ENCODE peak calls at places on chromosome 18, in eight cellular contexts. One of them, this sample, is unnamed.

GRCh38 chr18:31612124-31612523 is 20.4 kb downstream of the TTR start:
- DNase-seq in CD8-positive, alpha-beta T cell: no peak
- DNase-seq in cardiac muscle cell: peak; percentile 29
- DNase-seq in CD8-positive, alpha-beta memory T cell: no peak
- DNase-seq in fibroblast of lung: no peak
- DNase-seq in tibial nerve: no peak
- DNase-seq in neuronal stem cell: no peak
- DNase-seq in left ventricle myocardium inferior: no peak
- DNase-seq in this sample: no peak

GRCh38 chr18:75162978-75163377 is 46.0 kb downstream of the PTGR3 start:
- DNase-seq in CD8-positive, alpha-beta T cell: no peak
- DNase-seq in cardiac muscle cell: no peak
- DNase-seq in CD8-positive, alpha-beta memory T cell: no peak
- DNase-seq in fibroblast of lung: no peak
- DNase-seq in tibial nerve: no peak
- DNase-seq in neuronal stem cell: no peak
- DNase-seq in left ventricle myocardium inferior: no peak
- DNase-seq in this sample: no peak

GRCh38 chr18:72452328-72452727 is 91.8 kb downstream of the CBLN2 start:
- DNase-seq in CD8-positive, alpha-beta T cell: no peak
- DNase-seq in cardiac muscle cell: no peak
- DNase-seq in CD8-positive, alpha-beta memory T cell: no peak
- DNase-seq in fibroblast of lung: no peak
- DNase-seq in tibial nerve: no peak
- DNase-seq in neuronal stem cell: no peak
- DNase-seq in left ventricle myocardium inferior: no peak
- DNase-seq in this sample: no peak

GRCh38 chr18:34592961-34593382 is 117.1 kb upstream of the DTNA start:
- DNase-seq in CD8-positive, alpha-beta T cell: no peak
- DNase-seq in cardiac muscle cell: peak; percentile 88
- DNase-seq in CD8-positive, alpha-beta memory T cell: no peak
- DNase-seq in fibroblast of lung: peak; percentile 74
- DNase-seq in tibial nerve: no peak
- DNase-seq in neuronal stem cell: peak; percentile 20
- DNase-seq in left ventricle myocardium inferior: peak; percentile 53
- DNase-seq in this sample: no peak

GRCh38 chr18:75107196-75107930 is 101.6 kb downstream of the PTGR3 start:
- DNase-seq in CD8-positive, alpha-beta T cell: no peak
- DNase-seq in cardiac muscle cell: no peak
- DNase-seq in CD8-positive, alpha-beta memory T cell: no peak
- DNase-seq in fibroblast of lung: no peak
- DNase-seq in tibial nerve: no peak
- DNase-seq in neuronal stem cell: no peak
- DNase-seq in left ventricle myocardium inferior: no peak
- DNase-seq in this sample: no peak

GRCh38 chr18:74589021-74589420 is 8.6 kb upstream of the ZNF407 start:
- DNase-seq in CD8-positive, alpha-beta T cell: no peak
- DNase-seq in cardiac muscle cell: no peak
- DNase-seq in CD8-positive, alpha-beta memory T cell: no peak
- DNase-seq in fibroblast of lung: no peak
- DNase-seq in tibial nerve: no peak
- DNase-seq in neuronal stem cell: no peak
- DNase-seq in left ventricle myocardium inferior: no peak
- DNase-seq in this sample: no peak

GRCh38 chr18:8721716-8722115 is 16.4 kb downstream of the MTCL1 start:
- DNase-seq in CD8-positive, alpha-beta T cell: no peak
- DNase-seq in cardiac muscle cell: no peak
- DNase-seq in CD8-positive, alpha-beta memory T cell: no peak
- DNase-seq in fibroblast of lung: no peak
- DNase-seq in tibial nerve: no peak
- DNase-seq in neuronal stem cell: no peak
- DNase-seq in left ventricle myocardium inferior: no peak
- DNase-seq in this sample: no peak

GRCh38 chr18:48296581-48296980 is 112.6 kb downstream of the ZBTB7C start:
- DNase-seq in CD8-positive, alpha-beta T cell: no peak
- DNase-seq in cardiac muscle cell: no peak
- DNase-seq in CD8-positive, alpha-beta memory T cell: no peak
- DNase-seq in fibroblast of lung: no peak
- DNase-seq in tibial nerve: no peak
- DNase-seq in neuronal stem cell: no peak
- DNase-seq in left ventricle myocardium inferior: no peak
- DNase-seq in this sample: no peak

GRCh38 chr18:11548367-11548766 is 61.0 kb upstream of the SLC35G4 start:
- DNase-seq in CD8-positive, alpha-beta T cell: no peak
- DNase-seq in cardiac muscle cell: no peak
- DNase-seq in CD8-positive, alpha-beta memory T cell: no peak
- DNase-seq in fibroblast of lung: peak; percentile 15
- DNase-seq in tibial nerve: no peak
- DNase-seq in neuronal stem cell: no peak
- DNase-seq in left ventricle myocardium inferior: no peak
- DNase-seq in this sample: no peak

GRCh38 chr18:36296591-36297418 is 708 bp upstream of the FHOD3 start:
- DNase-seq in CD8-positive, alpha-beta T cell: no peak
- DNase-seq in cardiac muscle cell: peak; percentile 79
- DNase-seq in CD8-positive, alpha-beta memory T cell: no peak
- DNase-seq in fibroblast of lung: peak; percentile 64
- DNase-seq in tibial nerve: no peak
- DNase-seq in neuronal stem cell: peak; percentile 59
- DNase-seq in left ventricle myocardium inferior: peak; percentile 60
- DNase-seq in this sample: peak; percentile 88

GRCh38 chr18:31679133-31679731 is 5.1 kb downstream of the B4GALT6 start:
- DNase-seq in CD8-positive, alpha-beta T cell: no peak
- DNase-seq in cardiac muscle cell: no peak
- DNase-seq in CD8-positive, alpha-beta memory T cell: no peak
- DNase-seq in fibroblast of lung: peak; percentile 65
- DNase-seq in tibial nerve: no peak
- DNase-seq in neuronal stem cell: no peak
- DNase-seq in left ventricle myocardium inferior: no peak
- DNase-seq in this sample: no peak

GRCh38 chr18:35040638-35040987 is 600 bp upstream of the MAPRE2 start:
- DNase-seq in CD8-positive, alpha-beta T cell: no peak
- DNase-seq in cardiac muscle cell: no peak
- DNase-seq in CD8-positive, alpha-beta memory T cell: no peak
- DNase-seq in fibroblast of lung: no peak
- DNase-seq in tibial nerve: no peak
- DNase-seq in neuronal stem cell: no peak
- DNase-seq in left ventricle myocardium inferior: no peak
- DNase-seq in this sample: no peak

GRCh38 chr18:28039078-28039477 is 137.9 kb downstream of the CDH2 start:
- DNase-seq in CD8-positive, alpha-beta T cell: no peak
- DNase-seq in cardiac muscle cell: no peak
- DNase-seq in CD8-positive, alpha-beta memory T cell: no peak
- DNase-seq in fibroblast of lung: peak; percentile 36
- DNase-seq in tibial nerve: no peak
- DNase-seq in neuronal stem cell: no peak
- DNase-seq in left ventricle myocardium inferior: no peak
- DNase-seq in this sample: no peak

DNA sequence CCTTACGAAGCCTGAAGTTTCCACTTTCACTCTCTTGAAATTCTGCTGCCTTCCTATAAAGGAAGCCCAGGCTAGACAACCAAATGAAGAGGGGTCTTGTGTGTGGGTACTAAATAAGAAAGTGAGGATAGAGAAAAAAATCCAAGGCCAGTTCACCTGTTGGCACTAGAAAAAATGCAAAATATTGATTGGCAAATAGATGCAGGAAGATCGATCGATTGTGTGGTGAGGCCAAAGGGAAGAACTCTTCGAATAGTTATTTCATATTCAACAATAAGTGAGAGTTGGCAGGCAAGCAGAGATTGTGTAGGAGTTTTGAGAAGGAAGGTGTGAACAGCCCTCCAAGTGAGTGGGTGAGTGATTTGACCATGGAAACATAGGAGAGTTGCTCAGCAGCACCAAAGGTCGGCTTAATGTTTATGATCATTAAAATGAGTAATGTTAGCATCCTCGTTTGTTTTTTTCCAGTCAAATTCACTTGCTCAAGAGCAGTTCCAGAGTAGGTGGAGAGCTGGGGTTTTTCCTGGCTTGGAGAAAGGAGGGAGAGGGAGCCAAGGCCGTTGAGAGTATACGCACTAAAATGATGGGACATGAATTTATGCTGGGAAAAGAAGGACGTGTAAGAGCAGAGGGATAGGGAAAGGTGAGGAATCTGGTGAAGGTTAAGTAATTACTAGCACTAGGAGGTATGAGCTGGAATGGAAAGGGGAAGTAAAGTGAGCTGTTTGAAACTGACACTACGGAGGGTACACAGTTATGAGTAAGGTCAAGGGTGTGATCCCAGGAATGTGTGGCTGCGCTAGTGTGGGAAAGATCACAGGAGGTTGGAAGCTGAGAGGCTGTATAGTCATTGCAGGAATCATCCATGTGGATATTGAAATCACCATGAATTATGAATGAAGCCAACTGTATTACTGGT is 1.1 kb upstream of the NAPG start:
- DNase-seq in CD8-positive, alpha-beta T cell: no peak
- DNase-seq in cardiac muscle cell: no peak
- DNase-seq in CD8-positive, alpha-beta memory T cell: no peak
- DNase-seq in fibroblast of lung: peak; percentile 14
- DNase-seq in tibial nerve: no peak
- DNase-seq in neuronal stem cell: no peak
- DNase-seq in left ventricle myocardium inferior: no peak
- DNase-seq in this sample: no peak
- H3K4me3 ChIP-seq in CD8-positive, alpha-beta T cell: peak overlapping the region; percentile 98
- H3K4me3 ChIP-seq in cardiac muscle cell: no peak overlapping the region
- H3K4me3 ChIP-seq in CD8-positive, alpha-beta memory T cell: peak overlapping the region; percentile 82
- H3K4me3 ChIP-seq in fibroblast of lung: peak overlapping the region; percentile 92
- H3K4me3 ChIP-seq in tibial nerve: peak overlapping the region; percentile 95
- H3K4me3 ChIP-seq in neuronal stem cell: no peak overlapping the region
- H3K4me3 ChIP-seq in left ventricle myocardium inferior: peak overlapping the region; percentile 95
- H3K4me3 ChIP-seq in this sample: no peak overlapping the region

DNA sequence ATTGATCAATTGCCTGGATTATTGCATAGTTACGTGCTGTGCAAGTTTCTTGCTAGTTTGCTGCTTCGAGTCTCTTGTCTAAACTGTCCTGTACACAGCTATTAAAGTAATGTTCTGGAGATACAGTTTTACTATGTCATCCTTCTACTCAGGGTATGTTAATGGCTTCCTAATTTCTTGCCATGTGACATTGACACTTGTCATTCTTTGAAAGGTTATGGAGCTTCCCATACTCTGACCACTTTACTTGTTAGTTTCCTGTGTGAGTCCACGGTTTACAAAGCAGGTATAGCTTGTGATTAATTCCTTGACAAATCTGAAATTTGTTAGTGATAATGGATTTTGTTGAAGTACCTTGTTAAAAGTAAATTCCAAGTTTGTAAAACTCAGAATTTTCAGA is 80.5 kb downstream of the PHLPP1 start:
- DNase-seq in CD8-positive, alpha-beta T cell: no peak
- DNase-seq in cardiac muscle cell: no peak
- DNase-seq in CD8-positive, alpha-beta memory T cell: no peak
- DNase-seq in fibroblast of lung: no peak
- DNase-seq in tibial nerve: no peak
- DNase-seq in neuronal stem cell: no peak
- DNase-seq in left ventricle myocardium inferior: no peak
- DNase-seq in this sample: no peak
- H3K36me3 ChIP-seq in CD8-positive, alpha-beta T cell: no peaks in the 10 kb centered on the region
- H3K36me3 ChIP-seq in cardiac muscle cell: no peaks in the 10 kb centered on the region
- H3K36me3 ChIP-seq in CD8-positive, alpha-beta memory T cell: no peaks in the 10 kb centered on the region
- H3K36me3 ChIP-seq in fibroblast of lung: no peaks in the 10 kb centered on the region
- H3K36me3 ChIP-seq in tibial nerve: no peaks in the 10 kb centered on the region
- H3K36me3 ChIP-seq in neuronal stem cell: no peaks in the 10 kb centered on the region
- H3K36me3 ChIP-seq in left ventricle myocardium inferior: no peaks in the 10 kb centered on the region
- H3K36me3 ChIP-seq in this sample: no peaks in the 10 kb centered on the region

GRCh38 chr18:2186967-2187366 is 384.3 kb downstream of the METTL4 start:
- DNase-seq in CD8-positive, alpha-beta T cell: no peak
- DNase-seq in cardiac muscle cell: no peak
- DNase-seq in CD8-positive, alpha-beta memory T cell: no peak
- DNase-seq in fibroblast of lung: no peak
- DNase-seq in tibial nerve: no peak
- DNase-seq in neuronal stem cell: no peak
- DNase-seq in left ventricle myocardium inferior: no peak
- DNase-seq in this sample: no peak

GRCh38 chr18:2191180-2191790 is 380.0 kb downstream of the METTL4 start:
- DNase-seq in CD8-positive, alpha-beta T cell: no peak
- DNase-seq in cardiac muscle cell: no peak
- DNase-seq in CD8-positive, alpha-beta memory T cell: no peak
- DNase-seq in fibroblast of lung: no peak
- DNase-seq in tibial nerve: no peak
- DNase-seq in neuronal stem cell: no peak
- DNase-seq in left ventricle myocardium inferior: no peak
- DNase-seq in this sample: no peak

GRCh38 chr18:2183432-2183831 is 387.9 kb downstream of the METTL4 start:
- DNase-seq in CD8-positive, alpha-beta T cell: no peak
- DNase-seq in cardiac muscle cell: no peak
- DNase-seq in CD8-positive, alpha-beta memory T cell: no peak
- DNase-seq in fibroblast of lung: no peak
- DNase-seq in tibial nerve: no peak
- DNase-seq in neuronal stem cell: no peak
- DNase-seq in left ventricle myocardium inferior: no peak
- DNase-seq in this sample: no peak

GRCh38 chr18:2192562-2192961 is 378.7 kb downstream of the METTL4 start:
- DNase-seq in CD8-positive, alpha-beta T cell: no peak
- DNase-seq in cardiac muscle cell: no peak
- DNase-seq in CD8-positive, alpha-beta memory T cell: no peak
- DNase-seq in fibroblast of lung: no peak
- DNase-seq in tibial nerve: no peak
- DNase-seq in neuronal stem cell: no peak
- DNase-seq in left ventricle myocardium inferior: no peak
- DNase-seq in this sample: no peak

GRCh38 chr18:2188258-2188657 is 383.0 kb downstream of the METTL4 start:
- DNase-seq in CD8-positive, alpha-beta T cell: no peak
- DNase-seq in cardiac muscle cell: no peak
- DNase-seq in CD8-positive, alpha-beta memory T cell: no peak
- DNase-seq in fibroblast of lung: no peak
- DNase-seq in tibial nerve: no peak
- DNase-seq in neuronal stem cell: no peak
- DNase-seq in left ventricle myocardium inferior: no peak
- DNase-seq in this sample: no peak
- H3K27ac ChIP-seq in CD8-positive, alpha-beta T cell: no peak overlapping the region
- H3K27ac ChIP-seq in cardiac muscle cell: no peak overlapping the region
- H3K27ac ChIP-seq in CD8-positive, alpha-beta memory T cell: no peak overlapping the region
- H3K27ac ChIP-seq in fibroblast of lung: no peak overlapping the region
- H3K27ac ChIP-seq in tibial nerve: no peak overlapping the region
- H3K27ac ChIP-seq in neuronal stem cell: no peak overlapping the region
- H3K27ac ChIP-seq in left ventricle myocardium inferior: no peak overlapping the region
- H3K27ac ChIP-seq in this sample: no peak overlapping the region

DNA sequence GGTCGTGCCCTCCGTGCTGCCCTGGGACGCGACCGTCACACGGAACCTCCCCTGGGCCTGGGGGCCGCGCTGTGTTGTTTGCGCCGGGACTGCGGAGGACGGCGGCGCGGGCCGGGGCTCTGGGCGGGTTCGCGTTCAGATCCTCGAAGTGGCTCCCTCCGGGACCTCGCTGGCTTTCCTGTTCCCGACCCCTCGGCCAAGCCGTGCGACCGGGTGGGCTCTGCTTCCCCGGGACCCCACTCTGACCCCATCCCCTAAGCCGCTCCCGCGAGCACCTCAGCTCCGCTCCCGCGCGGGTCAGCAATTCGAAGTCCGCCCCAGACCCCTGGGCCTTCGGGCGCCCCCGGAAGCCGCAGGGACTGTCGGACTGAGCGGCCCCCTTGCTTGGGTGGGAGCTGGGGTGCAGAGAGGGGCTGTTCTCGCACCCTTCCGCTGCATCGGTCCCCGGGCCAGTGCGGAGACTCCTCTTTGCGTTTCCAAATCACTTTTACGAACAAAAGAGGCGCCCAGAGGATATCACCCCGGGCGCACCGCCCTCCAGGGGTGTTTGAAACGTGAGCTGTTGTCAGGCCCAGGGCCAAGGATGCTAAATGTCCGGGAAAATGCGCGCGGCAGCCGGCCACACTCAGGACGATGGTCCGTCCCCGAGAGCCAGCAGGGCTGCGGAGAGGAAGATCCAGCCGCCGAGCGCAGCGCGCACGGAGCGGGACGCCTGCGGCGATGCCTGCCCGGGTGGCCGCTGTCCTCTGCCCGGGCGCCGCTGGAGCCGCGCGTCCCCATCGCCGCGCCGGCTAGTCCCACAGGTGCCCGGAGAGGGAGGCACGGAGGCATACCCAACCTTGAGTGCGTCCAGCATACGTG is 73.5 kb downstream of the ZCCHC2 start:
- DNase-seq in CD8-positive, alpha-beta T cell: no peak
- DNase-seq in cardiac muscle cell: peak; percentile 63
- DNase-seq in CD8-positive, alpha-beta memory T cell: no peak
- DNase-seq in fibroblast of lung: no peak
- DNase-seq in tibial nerve: no peak
- DNase-seq in neuronal stem cell: no peak
- DNase-seq in left ventricle myocardium inferior: peak; percentile 31
- DNase-seq in this sample: no peak
- H3K4me3 ChIP-seq in CD8-positive, alpha-beta T cell: no peak overlapping the region
- H3K4me3 ChIP-seq in cardiac muscle cell: peak overlapping the region; percentile 37
- H3K4me3 ChIP-seq in CD8-positive, alpha-beta memory T cell: no peak overlapping the region
- H3K4me3 ChIP-seq in fibroblast of lung: peak overlapping the region; percentile 22
- H3K4me3 ChIP-seq in tibial nerve: peak overlapping the region; percentile 4
- H3K4me3 ChIP-seq in neuronal stem cell: peak overlapping the region; percentile 76
- H3K4me3 ChIP-seq in left ventricle myocardium inferior: peak overlapping the region; percentile 69
- H3K4me3 ChIP-seq in this sample: no peak overlapping the region

This sample was measured in WERI-Rb-1.